ENCODE peak calls at places on chromosomes 3 and 15, in six cellular contexts. C is nephron progenitor cell, E is heart left ventricle, X is astrocyte of the spinal cord, T is foreskin fibroblast, G is HTR-8/SVneo. J is an unnamed sample.
A peak's percentile ranks its signal among the peaks of the same experiment; 100 is the strongest.

GRCh38 chr3:120145498-120146285 is 51.4 kb upstream of the GSK3B start:
- DNase-seq in G (peak; percentile 70), T (peak; percentile 80), X (peak; percentile 44), C (no peak), E (no peak), J (no peak)

GRCh38 chr3:177317247-177317646 is 120.0 kb upstream of the TBL1XR1 start:
- DNase-seq in C (no peak), X (no peak), E (no peak), G (no peak), T (no peak), J (no peak)

GRCh38 chr15:47607750-47608149 is 109.6 kb upstream of the SEMA6D start:
- DNase-seq in G (no peak), T (peak; percentile 15), X (no peak), E (no peak), C (no peak), J (no peak)

GRCh38 chr15:51727141-51727897 is 10.1 kb downstream of the LYSMD2 start:
- DNase-seq in E (no peak), G (no peak), C (no peak), T (peak; percentile 62), X (no peak), J (peak; percentile 31)

GRCh38 chr3:149992416-149993058 is 21.8 kb upstream of the PFN2 start:
- DNase-seq in G (no peak), E (no peak), C (no peak), T (no peak), X (no peak), J (no peak)

GRCh38 chr15:101003076-101003475 is 83.9 kb downstream of the LRRK1 start:
- DNase-seq in X (no peak), T (no peak), E (no peak), G (no peak), C (no peak), J (no peak)

GRCh38 chr15:89490081-89490480 is 6.3 kb downstream of the RHCG start:
- DNase-seq in C (no peak), E (no peak), G (no peak), X (no peak), T (no peak), J (no peak)

GRCh38 chr15:22908830-22909229 is 70.4 kb downstream of the NIPA2 start:
- DNase-seq in G (no peak), X (no peak), C (no peak), E (no peak), T (no peak), J (no peak)

GRCh38 chr15:52579852-52580251 is 11.0 kb upstream of the ARPP19 start:
- DNase-seq in T (no peak), E (no peak), C (no peak), X (no peak), G (no peak), J (no peak)

GRCh38 chr3:193729601-193730000 is 136.6 kb downstream of the OPA1 start:
- DNase-seq in G (no peak), C (no peak), E (no peak), T (no peak), X (no peak), J (no peak)

GRCh38 chr3:15223684-15224575 is 17.9 kb downstream of the CAPN7 start:
- DNase-seq in C (no peak), E (no peak), T (no peak), G (no peak), X (no peak), J (no peak)

GRCh38 chr3:16801698-16802097 is 83.1 kb upstream of the PLCL2 start:
- DNase-seq in T (peak; percentile 64), X (no peak), C (no peak), E (no peak), G (no peak), J (peak; percentile 62)

GRCh38 chr3:37217098-37217849 is 42.9 kb upstream of the LRRFIP2 start:
- DNase-seq in X (no peak), E (no peak), G (no peak), T (no peak), C (no peak), J (no peak)

GRCh38 chr3:35664460-35664919 is 25.2 kb downstream of the ARPP21 start:
- DNase-seq in T (peak; percentile 50), G (no peak), C (peak; percentile 39), X (peak; percentile 90), E (peak; percentile 75), J (peak; percentile 75)

GRCh38 chr15:71054286-71054952 is 60.9 kb upstream of the THSD4 start:
- DNase-seq in G (no peak), C (no peak), T (peak; percentile 42), X (no peak), E (no peak), J (no peak)

GRCh38 chr3:58429657-58430056 is 4.0 kb downstream of the PDHB start:
- DNase-seq in T (peak; percentile 57), C (no peak), X (peak; percentile 42), G (no peak), E (no peak), J (no peak)

GRCh38 chr3:196537319-196537984 is 22.3 kb upstream of the SMCO1 start:
- DNase-seq in E (no peak), X (no peak), T (peak; percentile 50), G (peak; percentile 14), C (peak; percentile 67), J (no peak)

GRCh38 chr3:178289544-178290160 is 246.6 kb upstream of the KCNMB2 start:
- DNase-seq in E (peak; percentile 52), G (no peak), T (peak; percentile 78), C (no peak), X (no peak), J (no peak)

GRCh38 chr15:60326824-60327654 is 70.7 kb downstream of the ANXA2 start:
- DNase-seq in E (no peak), X (peak; percentile 62), T (peak; percentile 77), G (no peak), C (peak; percentile 30), J (peak; percentile 45)

GRCh38 chr15:42100021-42100800 is 5.8 kb upstream of the PLA2G4D start:
- DNase-seq in C (no peak), X (no peak), G (no peak), E (no peak), T (no peak), J (no peak)

GRCh38 chr3:54785976-54786375 is 141.9 kb downstream of the LRTM1 start:
- DNase-seq in C (no peak), E (no peak), X (no peak), G (no peak), T (no peak), J (no peak)

GRCh38 chr15:64720188-64720587 is 55.2 kb downstream of the RBPMS2 start:
- DNase-seq in E (no peak), G (no peak), X (no peak), C (no peak), T (no peak), J (no peak)

GRCh38 chr15:35320158-35320780 is 225.7 kb downstream of the DPH6 start:
- DNase-seq in X (no peak), T (no peak), E (no peak), C (no peak), G (no peak), J (no peak)

GRCh38 chr15:44325568-44325967 is 37.0 kb downstream of the GOLM2 start:
- DNase-seq in C (no peak), X (no peak), T (no peak), E (no peak), G (no peak), J (no peak)

GRCh38 chr3:57952208-57952631 is 56.0 kb upstream of the FLNB start:
- DNase-seq in C (peak; percentile 22), T (peak; percentile 79), X (peak; percentile 89), G (peak; percentile 72), E (peak; percentile 82), J (peak; percentile 95)

J was measured in SK-N-DZ.